ENCODE peak calls at places on chromosomes 4 and X, in four cellular contexts. One of them, this sample, is unnamed.
A peak's percentile ranks its signal among the peaks of the same experiment; 100 is the strongest.

GRCh38 chr4:70754990-70755688 is 33.4 kb downstream of the RUFY3 start:
- DNase-seq in dorsolateral prefrontal cortex: no peak
- DNase-seq in pancreas: no peak
- DNase-seq in CD4-positive, CD25-positive, alpha-beta regulatory T cell: no peak
- DNase-seq in this sample: no peak

GRCh38 chr4:109631709-109632108 is 71.5 kb downstream of the CASP6 start:
- DNase-seq in dorsolateral prefrontal cortex: no peak
- DNase-seq in pancreas: peak; percentile 11
- DNase-seq in CD4-positive, CD25-positive, alpha-beta regulatory T cell: no peak
- DNase-seq in this sample: peak; percentile 34

GRCh38 chr4:24915121-24915922 is 2.5 kb upstream of the CCDC149 start:
- DNase-seq in pancreas: no peak
- DNase-seq in CD4-positive, CD25-positive, alpha-beta regulatory T cell: no peak
- DNase-seq in dorsolateral prefrontal cortex: no peak
- DNase-seq in this sample: peak; percentile 46

GRCh38 chrX:67351411-67351810 is 192.4 kb upstream of the AR start:
- DNase-seq in CD4-positive, CD25-positive, alpha-beta regulatory T cell: no peak
- DNase-seq in dorsolateral prefrontal cortex: no peak
- DNase-seq in pancreas: no peak
- DNase-seq in this sample: no peak

GRCh38 chr4:40180356-40180755 is 16.5 kb upstream of the RHOH start:
- DNase-seq in CD4-positive, CD25-positive, alpha-beta regulatory T cell: no peak
- DNase-seq in dorsolateral prefrontal cortex: no peak
- DNase-seq in pancreas: no peak
- DNase-seq in this sample: peak; percentile 77

GRCh38 chr4:76494243-76494642 is 59.2 kb downstream of the SHROOM3 start:
- DNase-seq in pancreas: no peak
- DNase-seq in CD4-positive, CD25-positive, alpha-beta regulatory T cell: no peak
- DNase-seq in dorsolateral prefrontal cortex: no peak
- DNase-seq in this sample: no peak

GRCh38 chrX:123525131-123525725 is 207.6 kb downstream of the THOC2 start:
- DNase-seq in dorsolateral prefrontal cortex: no peak
- DNase-seq in CD4-positive, CD25-positive, alpha-beta regulatory T cell: no peak
- DNase-seq in pancreas: no peak
- DNase-seq in this sample: no peak

GRCh38 chr4:148076964-148077363 is 345.1 kb downstream of the ARHGAP10 start:
- DNase-seq in CD4-positive, CD25-positive, alpha-beta regulatory T cell: no peak
- DNase-seq in pancreas: no peak
- DNase-seq in dorsolateral prefrontal cortex: no peak
- DNase-seq in this sample: no peak

GRCh38 chr4:188783160-188783559 is 643.9 kb downstream of the TRIML1 start:
- DNase-seq in CD4-positive, CD25-positive, alpha-beta regulatory T cell: no peak
- DNase-seq in pancreas: no peak
- DNase-seq in dorsolateral prefrontal cortex: no peak
- DNase-seq in this sample: no peak

GRCh38 chr4:2096073-2096609 is 37.0 kb downstream of the NAT8L start:
- DNase-seq in CD4-positive, CD25-positive, alpha-beta regulatory T cell: no peak
- DNase-seq in pancreas: no peak
- DNase-seq in dorsolateral prefrontal cortex: no peak
- DNase-seq in this sample: no peak

GRCh38 chr4:139503622-139504166 is 49.8 kb downstream of the RAB33B start:
- DNase-seq in CD4-positive, CD25-positive, alpha-beta regulatory T cell: no peak
- DNase-seq in dorsolateral prefrontal cortex: no peak
- DNase-seq in pancreas: no peak
- DNase-seq in this sample: no peak

GRCh38 chr4:76634239-76634638 is 199.2 kb downstream of the SHROOM3 start:
- DNase-seq in CD4-positive, CD25-positive, alpha-beta regulatory T cell: no peak
- DNase-seq in dorsolateral prefrontal cortex: no peak
- DNase-seq in pancreas: no peak
- DNase-seq in this sample: peak; percentile 58

GRCh38 chr4:7328913-7329638 is 105.7 kb downstream of the PSAPL1 start:
- DNase-seq in CD4-positive, CD25-positive, alpha-beta regulatory T cell: no peak
- DNase-seq in pancreas: no peak
- DNase-seq in dorsolateral prefrontal cortex: no peak
- DNase-seq in this sample: peak; percentile 67

GRCh38 chr4:8410641-8411271 is 29.8 kb downstream of the ACOX3 start:
- DNase-seq in CD4-positive, CD25-positive, alpha-beta regulatory T cell: no peak
- DNase-seq in dorsolateral prefrontal cortex: no peak
- DNase-seq in pancreas: no peak
- DNase-seq in this sample: peak; percentile 70

GRCh38 chr4:3193531-3194203 is 55.3 kb upstream of the MSANTD1 start:
- DNase-seq in pancreas: no peak
- DNase-seq in CD4-positive, CD25-positive, alpha-beta regulatory T cell: no peak
- DNase-seq in dorsolateral prefrontal cortex: no peak
- DNase-seq in this sample: peak; percentile 14

GRCh38 chrX:101347859-101348451 is 587 bp downstream of the TIMM8A start:
- DNase-seq in pancreas: peak; percentile 11
- DNase-seq in CD4-positive, CD25-positive, alpha-beta regulatory T cell: no peak
- DNase-seq in dorsolateral prefrontal cortex: no peak
- DNase-seq in this sample: no peak

GRCh38 chr4:184845367-184846011 is 19.7 kb upstream of the ACSL1 start:
- DNase-seq in pancreas: no peak
- DNase-seq in CD4-positive, CD25-positive, alpha-beta regulatory T cell: no peak
- DNase-seq in dorsolateral prefrontal cortex: no peak
- DNase-seq in this sample: peak; percentile 44

GRCh38 chr4:13523591-13524503 is 20.5 kb downstream of the NKX3-2 start:
- DNase-seq in dorsolateral prefrontal cortex: no peak
- DNase-seq in CD4-positive, CD25-positive, alpha-beta regulatory T cell: no peak
- DNase-seq in pancreas: no peak
- DNase-seq in this sample: no peak

GRCh38 chr4:145988628-145989027 is 50.0 kb upstream of the ZNF827 start:
- DNase-seq in pancreas: no peak
- DNase-seq in dorsolateral prefrontal cortex: no peak
- DNase-seq in CD4-positive, CD25-positive, alpha-beta regulatory T cell: no peak
- DNase-seq in this sample: no peak

GRCh38 chr4:113452152-113452551 is 309.4 kb downstream of the CAMK2D start:
- DNase-seq in pancreas: no peak
- DNase-seq in CD4-positive, CD25-positive, alpha-beta regulatory T cell: no peak
- DNase-seq in dorsolateral prefrontal cortex: no peak
- DNase-seq in this sample: no peak

GRCh38 chr4:12724520-12724919 is 759.6 kb downstream of the RAB28 start:
- DNase-seq in CD4-positive, CD25-positive, alpha-beta regulatory T cell: no peak
- DNase-seq in pancreas: no peak
- DNase-seq in dorsolateral prefrontal cortex: no peak
- DNase-seq in this sample: peak; percentile 30

GRCh38 chrX:110021180-110022022 is 18.5 kb downstream of the TMEM164 start:
- DNase-seq in dorsolateral prefrontal cortex: no peak
- DNase-seq in CD4-positive, CD25-positive, alpha-beta regulatory T cell: no peak
- DNase-seq in pancreas: no peak
- DNase-seq in this sample: peak; percentile 55

GRCh38 chr4:13963601-13964000 is 336.1 kb upstream of the BOD1L1 start:
- DNase-seq in CD4-positive, CD25-positive, alpha-beta regulatory T cell: no peak
- DNase-seq in dorsolateral prefrontal cortex: no peak
- DNase-seq in pancreas: no peak
- DNase-seq in this sample: no peak

GRCh38 chr4:113851816-113852215 is 90.3 kb upstream of the CAMK2D start:
- DNase-seq in pancreas: no peak
- DNase-seq in dorsolateral prefrontal cortex: no peak
- DNase-seq in CD4-positive, CD25-positive, alpha-beta regulatory T cell: no peak
- DNase-seq in this sample: no peak

GRCh38 chrX:39946822-39947221 is 150.9 kb downstream of the BCOR start:
- DNase-seq in pancreas: no peak
- DNase-seq in CD4-positive, CD25-positive, alpha-beta regulatory T cell: no peak
- DNase-seq in dorsolateral prefrontal cortex: no peak
- DNase-seq in this sample: no peak

GRCh38 chr4:7890635-7891393 is 48.8 kb downstream of the AFAP1 start:
- DNase-seq in CD4-positive, CD25-positive, alpha-beta regulatory T cell: no peak
- DNase-seq in pancreas: no peak
- DNase-seq in dorsolateral prefrontal cortex: no peak
- DNase-seq in this sample: no peak

GRCh38 chr4:13906727-13907126 is 279.2 kb upstream of the BOD1L1 start:
- DNase-seq in CD4-positive, CD25-positive, alpha-beta regulatory T cell: no peak
- DNase-seq in dorsolateral prefrontal cortex: no peak
- DNase-seq in pancreas: no peak
- DNase-seq in this sample: no peak

GRCh38 chr4:146654976-146655761 is 16.5 kb downstream of the POU4F2 start:
- DNase-seq in dorsolateral prefrontal cortex: no peak
- DNase-seq in CD4-positive, CD25-positive, alpha-beta regulatory T cell: no peak
- DNase-seq in pancreas: no peak
- DNase-seq in this sample: peak; percentile 38

GRCh38 chrX:78011846-78012245 is 42.4 kb upstream of the PGAM4 start:
- DNase-seq in pancreas: no peak
- DNase-seq in dorsolateral prefrontal cortex: no peak
- DNase-seq in CD4-positive, CD25-positive, alpha-beta regulatory T cell: no peak
- DNase-seq in this sample: no peak

GRCh38 chr4:38154251-38154650 is 194.1 kb downstream of the PTTG2 start:
- DNase-seq in CD4-positive, CD25-positive, alpha-beta regulatory T cell: no peak
- DNase-seq in dorsolateral prefrontal cortex: no peak
- DNase-seq in pancreas: no peak
- DNase-seq in this sample: peak; percentile 12

GRCh38 chr4:170853422-170854021 is 763.8 kb upstream of the AADAT start:
- DNase-seq in pancreas: peak; percentile 54
- DNase-seq in CD4-positive, CD25-positive, alpha-beta regulatory T cell: no peak
- DNase-seq in dorsolateral prefrontal cortex: peak; percentile 18
- DNase-seq in this sample: peak; percentile 78

GRCh38 chr4:38034986-38035882 is 75.0 kb downstream of the PTTG2 start:
- DNase-seq in dorsolateral prefrontal cortex: no peak
- DNase-seq in CD4-positive, CD25-positive, alpha-beta regulatory T cell: peak; percentile 18
- DNase-seq in pancreas: peak; percentile 40
- DNase-seq in this sample: peak; percentile 78

DNA sequence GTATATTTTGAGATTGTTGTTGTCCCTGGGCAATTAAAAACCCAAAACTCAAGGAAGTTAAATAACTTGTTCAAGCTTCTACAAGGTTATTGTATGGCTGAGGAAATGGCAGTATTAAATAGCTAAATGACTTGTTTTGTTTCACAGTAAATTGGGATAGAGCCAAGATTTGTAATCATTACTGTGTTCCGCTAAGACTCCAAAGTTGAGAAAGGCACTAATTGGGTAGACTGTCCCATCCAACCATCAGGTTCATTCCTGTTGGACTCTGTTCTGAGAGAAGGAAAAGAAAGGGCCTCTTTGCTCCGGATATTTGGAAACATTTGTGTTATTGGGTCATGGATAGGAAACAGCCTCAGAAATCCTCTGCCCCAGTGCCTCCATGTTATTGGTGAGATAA is 82.2 kb downstream of the DCLK2 start:
- DNase-seq in pancreas: no peak
- DNase-seq in dorsolateral prefrontal cortex: no peak
- DNase-seq in CD4-positive, CD25-positive, alpha-beta regulatory T cell: no peak
- DNase-seq in this sample: peak; percentile 33
- H3K27ac ChIP-seq in pancreas: no peak overlapping the region
- H3K27ac ChIP-seq in dorsolateral prefrontal cortex: no peak overlapping the region
- H3K27ac ChIP-seq in CD4-positive, CD25-positive, alpha-beta regulatory T cell: no peak overlapping the region
- H3K27ac ChIP-seq in this sample: no peak overlapping the region

GRCh38 chr4:35252071-35252470 is 992.2 kb downstream of the ARAP2 start:
- DNase-seq in pancreas: no peak
- DNase-seq in CD4-positive, CD25-positive, alpha-beta regulatory T cell: no peak
- DNase-seq in dorsolateral prefrontal cortex: no peak
- DNase-seq in this sample: no peak
- H3K27ac ChIP-seq in pancreas: no peak overlapping the region
- H3K27ac ChIP-seq in CD4-positive, CD25-positive, alpha-beta regulatory T cell: no peak overlapping the region
- H3K27ac ChIP-seq in dorsolateral prefrontal cortex: no peak overlapping the region
- H3K27ac ChIP-seq in this sample: no peak overlapping the region

DNA sequence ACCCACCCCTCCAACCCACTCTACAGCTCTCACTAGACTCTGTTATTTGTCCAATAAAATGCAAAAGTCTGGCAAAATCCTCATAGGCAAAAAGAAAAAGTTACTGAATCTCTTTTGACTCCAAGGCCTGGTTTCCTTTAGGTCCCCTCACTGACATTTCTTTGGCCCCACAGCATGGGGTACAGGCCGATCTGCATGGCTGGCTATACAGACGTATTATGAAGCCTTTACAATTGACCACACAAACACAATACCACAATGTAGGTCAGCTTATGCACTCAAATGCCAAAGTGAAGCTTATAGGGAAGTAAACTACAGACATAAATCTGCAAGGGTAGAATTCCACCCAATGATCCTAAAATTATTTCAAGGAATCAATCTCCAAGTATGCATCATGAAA is 20.8 kb downstream of the STX18 start:
- DNase-seq in pancreas: no peak
- DNase-seq in dorsolateral prefrontal cortex: no peak
- DNase-seq in CD4-positive, CD25-positive, alpha-beta regulatory T cell: no peak
- DNase-seq in this sample: no peak
- H3K27ac ChIP-seq in pancreas: no peak overlapping the region
- H3K27ac ChIP-seq in dorsolateral prefrontal cortex: no peak overlapping the region
- H3K27ac ChIP-seq in CD4-positive, CD25-positive, alpha-beta regulatory T cell: no peak overlapping the region
- H3K27ac ChIP-seq in this sample: no peak overlapping the region

DNA sequence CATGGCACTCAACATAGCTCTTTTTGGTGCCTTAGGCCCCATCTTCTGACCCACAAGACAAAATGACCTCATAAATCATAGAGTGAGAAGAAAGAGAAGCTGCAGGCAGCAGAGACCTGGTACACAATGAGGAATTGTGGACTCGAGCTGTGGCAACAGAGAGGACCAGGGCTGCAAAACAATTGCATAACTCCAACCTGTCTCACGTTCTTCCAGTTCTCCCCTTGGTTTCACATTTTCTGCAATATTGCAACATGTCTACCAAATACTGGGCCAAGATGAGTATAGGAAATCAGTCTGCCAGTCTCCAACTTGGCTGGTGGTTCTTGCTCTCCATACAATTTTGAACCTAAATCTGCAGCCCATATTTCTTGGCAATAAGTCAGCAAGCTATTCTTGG is 105.3 kb downstream of the KDR start:
- DNase-seq in CD4-positive, CD25-positive, alpha-beta regulatory T cell: no peak
- DNase-seq in pancreas: no peak
- DNase-seq in dorsolateral prefrontal cortex: no peak
- DNase-seq in this sample: no peak
- H3K27ac ChIP-seq in CD4-positive, CD25-positive, alpha-beta regulatory T cell: no peak overlapping the region
- H3K27ac ChIP-seq in pancreas: no peak overlapping the region
- H3K27ac ChIP-seq in dorsolateral prefrontal cortex: no peak overlapping the region
- H3K27ac ChIP-seq in this sample: no peak overlapping the region

DNA sequence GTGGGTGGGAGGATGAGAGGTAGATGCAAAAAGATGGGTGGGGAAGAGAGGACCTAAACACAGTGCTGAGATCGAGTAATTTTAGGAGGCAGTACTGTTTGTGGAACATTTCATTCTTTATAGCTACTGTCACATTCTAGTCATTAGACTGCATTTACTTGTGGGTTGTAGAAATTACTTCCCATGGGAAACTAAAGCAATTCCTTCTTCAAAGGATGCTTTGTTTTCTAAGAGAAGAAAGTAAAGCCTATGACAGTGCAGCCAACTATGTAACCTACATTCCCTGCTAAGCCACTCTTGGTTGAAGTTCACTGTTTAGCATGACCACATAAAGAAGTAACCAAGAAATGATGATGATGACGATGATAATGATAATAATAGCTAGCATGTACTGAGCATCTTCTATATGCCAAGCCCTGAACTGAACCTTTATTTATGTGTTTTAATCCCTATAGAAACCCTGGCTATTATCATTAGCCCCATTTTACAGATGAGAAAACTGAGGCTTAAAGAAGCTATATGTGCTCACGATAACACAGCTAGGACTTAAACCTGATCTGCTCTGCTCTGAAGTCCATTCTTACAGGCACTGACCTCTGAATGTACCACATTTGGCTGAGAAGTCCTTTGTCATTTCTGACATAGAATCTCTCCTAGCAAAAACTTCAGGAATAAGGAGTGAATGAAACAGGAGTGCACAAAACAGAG is 114.5 kb upstream of the KIT start:
- DNase-seq in dorsolateral prefrontal cortex: no peak
- DNase-seq in CD4-positive, CD25-positive, alpha-beta regulatory T cell: no peak
- DNase-seq in pancreas: no peak
- DNase-seq in this sample: no peak
- H3K27ac ChIP-seq in dorsolateral prefrontal cortex: no peak overlapping the region
- H3K27ac ChIP-seq in CD4-positive, CD25-positive, alpha-beta regulatory T cell: no peak overlapping the region
- H3K27ac ChIP-seq in pancreas: no peak overlapping the region
- H3K27ac ChIP-seq in this sample: no peak overlapping the region

This sample was measured in cardiac muscle cell.